ENCODE peak calls at places on chromosomes 1 and 21, in four cellular contexts. One of them, this sample, is unnamed.

GRCh38 chr1:53079251-53079650 is 17.2 kb downstream of the PODN start:
- DNase-seq in GM12878: no peak
- DNase-seq in K562: no peak
- DNase-seq in HepG2: no peak
- DNase-seq in this sample: no peak

GRCh38 chr1:35544976-35545375 is 12.2 kb downstream of the KIAA0319L start:
- DNase-seq in GM12878: peak; percentile 50
- DNase-seq in K562: peak; percentile 83
- DNase-seq in HepG2: peak; percentile 85
- DNase-seq in this sample: peak; percentile 66

GRCh38 chr1:207755846-207756692 is 4.2 kb downstream of the CD46 start:
- DNase-seq in GM12878: no peak
- DNase-seq in K562: no peak
- DNase-seq in HepG2: no peak
- DNase-seq in this sample: no peak

GRCh38 chr1:108045370-108045950 is 80.5 kb upstream of the VAV3 start:
- DNase-seq in GM12878: no peak
- DNase-seq in K562: no peak
- DNase-seq in HepG2: no peak
- DNase-seq in this sample: no peak

GRCh38 chr1:65050735-65051134 is 84.4 kb upstream of the JAK1 start:
- DNase-seq in GM12878: no peak
- DNase-seq in K562: no peak
- DNase-seq in HepG2: no peak
- DNase-seq in this sample: no peak

GRCh38 chr1:235893840-235894239 is 27.1 kb upstream of the LYST start:
- DNase-seq in GM12878: no peak
- DNase-seq in K562: no peak
- DNase-seq in HepG2: peak; percentile 37
- DNase-seq in this sample: no peak

GRCh38 chr1:42260376-42261078 is 74.5 kb downstream of the FOXJ3 start:
- DNase-seq in GM12878: peak; percentile 21
- DNase-seq in K562: no peak
- DNase-seq in HepG2: no peak
- DNase-seq in this sample: no peak

GRCh38 chr1:59445040-59445439 is 148.1 kb downstream of the FGGY start:
- DNase-seq in GM12878: no peak
- DNase-seq in K562: no peak
- DNase-seq in HepG2: no peak
- DNase-seq in this sample: no peak

GRCh38 chr21:31111093-31111492 is 72.8 kb upstream of the KRTAP19-8 start:
- DNase-seq in GM12878: no peak
- DNase-seq in K562: no peak
- DNase-seq in HepG2: no peak
- DNase-seq in this sample: no peak

GRCh38 chr21:37357691-37358090 is 8.9 kb upstream of the DYRK1A start:
- DNase-seq in GM12878: no peak
- DNase-seq in K562: no peak
- DNase-seq in HepG2: no peak
- DNase-seq in this sample: no peak

GRCh38 chr1:119676571-119677206 is 28.6 kb upstream of the ZNF697 start:
- DNase-seq in GM12878: no peak
- DNase-seq in K562: no peak
- DNase-seq in HepG2: no peak
- DNase-seq in this sample: no peak

GRCh38 chr1:119680723-119681122 is 31.0 kb upstream of the PHGDH start:
- DNase-seq in GM12878: no peak
- DNase-seq in K562: no peak
- DNase-seq in HepG2: no peak
- DNase-seq in this sample: no peak

GRCh38 chr1:119681560-119681959 is 30.2 kb upstream of the PHGDH start:
- DNase-seq in GM12878: no peak
- DNase-seq in K562: no peak
- DNase-seq in HepG2: no peak
- DNase-seq in this sample: no peak

GRCh38 chr1:119680193-119680592 is 31.5 kb upstream of the PHGDH start:
- DNase-seq in GM12878: no peak
- DNase-seq in K562: no peak
- DNase-seq in HepG2: no peak
- DNase-seq in this sample: no peak

GRCh38 chr1:119679223-119679622 is 31.2 kb upstream of the ZNF697 start:
- DNase-seq in GM12878: no peak
- DNase-seq in K562: no peak
- DNase-seq in HepG2: no peak
- DNase-seq in this sample: peak; percentile 19
- TF ChIP-seq USF2 in GM12878: no peak
- TF ChIP-seq USF2 in K562: no peak
- TF ChIP-seq USF2 in HepG2: no peak
- TF ChIP-seq USF2 in this sample: no peak

GRCh38 chr1:204254031-204254661 is 40.4 kb upstream of the GOLT1A start:
- DNase-seq in GM12878: no peak
- DNase-seq in K562: no peak
- DNase-seq in HepG2: peak; percentile 97
- DNase-seq in this sample: no peak
- TF ChIP-seq CBFB in GM12878: no peak
- TF ChIP-seq CBFB in K562: no peak
- TF ChIP-seq CBFB in HepG2: no peak
- TF ChIP-seq CBFB in this sample: no peak

GRCh38 chr1:233081686-233082085 is 131.3 kb downstream of the NTPCR start:
- DNase-seq in GM12878: no peak
- DNase-seq in K562: no peak
- DNase-seq in HepG2: no peak
- DNase-seq in this sample: no peak
- TF ChIP-seq USF2 in GM12878: no peak
- TF ChIP-seq USF2 in K562: no peak
- TF ChIP-seq USF2 in HepG2: no peak
- TF ChIP-seq USF2 in this sample: no peak

DNA sequence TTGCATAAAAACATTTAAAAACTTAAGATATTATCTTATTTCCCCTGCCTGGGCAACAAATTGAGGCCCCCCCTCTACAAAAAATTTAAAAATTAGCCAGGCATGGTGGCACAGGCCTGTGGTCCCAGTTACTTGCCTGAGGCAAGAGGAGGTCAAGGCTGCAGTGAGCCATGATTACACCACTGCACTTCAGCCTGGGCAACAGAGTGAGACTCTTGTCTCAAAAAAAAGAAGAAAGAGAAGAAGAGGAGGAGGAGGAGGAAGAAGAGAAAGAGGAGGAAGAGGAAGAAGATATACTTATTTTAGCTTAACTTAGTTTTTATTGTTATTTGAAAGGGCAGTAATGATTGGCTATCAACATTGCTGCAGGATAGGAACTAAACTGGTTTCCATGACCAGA is 73.8 kb upstream of the IPO9 start:
- DNase-seq in GM12878: no peak
- DNase-seq in K562: no peak
- DNase-seq in HepG2: no peak
- DNase-seq in this sample: no peak
- TF ChIP-seq CBFB in GM12878: no peak
- TF ChIP-seq CBFB in K562: no peak
- TF ChIP-seq CBFB in HepG2: no peak
- TF ChIP-seq CBFB in this sample: no peak

DNA sequence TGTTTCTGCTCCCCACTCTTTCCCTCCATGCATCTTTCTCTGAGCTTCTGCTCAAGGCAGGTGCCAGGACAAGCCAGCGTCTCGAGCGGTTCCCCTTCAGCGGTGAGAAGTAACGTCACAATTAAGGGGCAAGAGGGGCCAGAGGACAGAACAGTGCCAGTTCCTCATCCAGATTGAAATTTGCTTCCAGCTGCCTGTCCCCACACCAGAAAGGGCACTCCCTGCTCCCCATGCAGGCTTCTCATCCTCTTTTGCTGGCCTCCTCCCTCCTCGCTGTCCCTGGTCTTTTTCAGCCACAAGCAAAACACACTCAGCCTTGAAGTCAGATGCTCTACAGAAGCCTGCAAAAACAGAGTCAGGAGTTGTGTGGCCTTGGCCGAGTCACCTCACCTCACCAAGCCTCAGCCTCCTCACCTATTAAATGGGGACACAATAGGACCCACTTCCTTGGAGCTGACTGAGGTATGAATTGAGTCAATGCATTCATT is 35.0 kb upstream of the ECE1 start:
- DNase-seq in GM12878: no peak
- DNase-seq in K562: no peak
- DNase-seq in HepG2: no peak
- DNase-seq in this sample: no peak
- TF ChIP-seq USF2 in GM12878: no peak
- TF ChIP-seq USF2 in K562: no peak
- TF ChIP-seq USF2 in HepG2: no peak
- TF ChIP-seq USF2 in this sample: no peak

GRCh38 chr1:206634365-206635079 is 814 bp upstream of the DYRK3 start:
- DNase-seq in GM12878: no peak
- DNase-seq in K562: peak; percentile 72
- DNase-seq in HepG2: peak; percentile 81
- DNase-seq in this sample: peak; percentile 90

GRCh38 chr1:206631085-206631509 is 4.2 kb upstream of the DYRK3 start:
- DNase-seq in GM12878: peak; percentile 60
- DNase-seq in K562: peak; percentile 90
- DNase-seq in HepG2: peak; percentile 78
- DNase-seq in this sample: peak; percentile 72

GRCh38 chr1:206635080-206635982 is at the start of gene DYRK3:
- DNase-seq in GM12878: peak; percentile 71
- DNase-seq in K562: peak; percentile 98
- DNase-seq in HepG2: peak; percentile 76
- DNase-seq in this sample: peak; percentile 97

GRCh38 chr1:206635983-206636354 is 633 bp downstream of the DYRK3 start:
- DNase-seq in GM12878: no peak
- DNase-seq in K562: no peak
- DNase-seq in HepG2: no peak
- DNase-seq in this sample: no peak

DNA sequence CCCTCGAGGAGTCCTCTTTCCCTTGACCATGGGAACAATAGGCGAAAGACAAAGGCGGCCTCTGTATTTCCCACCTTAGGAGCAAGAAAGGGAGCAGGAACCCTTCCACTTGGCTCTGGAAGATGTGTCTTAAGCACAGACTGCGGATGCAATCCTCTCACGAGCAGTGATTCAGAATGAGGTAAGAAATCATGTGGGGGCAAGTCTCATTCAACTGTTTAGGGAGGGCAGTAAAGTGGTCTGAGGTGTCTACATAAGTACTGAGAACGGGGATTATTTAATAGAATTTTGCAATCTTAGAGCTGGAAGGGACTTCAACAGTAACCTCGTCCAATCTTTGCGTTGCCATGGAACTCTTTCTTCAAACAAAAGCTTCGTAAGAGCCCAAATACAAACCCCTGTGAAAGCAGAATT is 1.6 kb upstream of the DYRK3 start:
- DNase-seq in GM12878: no peak
- DNase-seq in K562: no peak
- DNase-seq in HepG2: no peak
- DNase-seq in this sample: no peak
- TF ChIP-seq CBFB in GM12878: no peak
- TF ChIP-seq CBFB in K562: no peak
- TF ChIP-seq CBFB in HepG2: no peak
- TF ChIP-seq CBFB in this sample: no peak

GRCh38 chr1:239387304-239388231 is 1.2 kb downstream of the CHRM3 start:
- DNase-seq in GM12878: no peak
- DNase-seq in K562: no peak
- DNase-seq in HepG2: no peak
- DNase-seq in this sample: peak; percentile 41
- TF ChIP-seq USF2 in GM12878: no peak
- TF ChIP-seq USF2 in K562: no peak
- TF ChIP-seq USF2 in HepG2: no peak
- TF ChIP-seq USF2 in this sample: no peak

DNA sequence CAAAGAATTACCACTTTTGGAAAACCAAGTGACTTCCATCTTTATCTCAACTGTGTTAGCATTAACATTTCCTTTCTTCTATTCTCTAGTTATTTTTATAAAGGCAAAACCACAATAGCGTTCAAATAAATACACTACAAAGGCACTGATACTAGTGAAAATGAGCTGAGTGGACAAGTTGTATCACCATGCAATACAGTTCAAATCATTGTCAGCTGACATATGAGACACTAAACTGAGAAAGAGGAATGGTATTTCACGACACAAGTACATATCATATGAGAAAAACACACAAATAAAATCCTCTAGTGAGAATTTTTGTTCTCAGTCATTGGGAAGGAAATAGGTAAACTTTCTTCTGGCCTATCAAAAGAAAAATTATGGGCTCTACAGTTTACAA is 26.2 kb downstream of the ENAH start:
- DNase-seq in GM12878: no peak
- DNase-seq in K562: no peak
- DNase-seq in HepG2: no peak
- DNase-seq in this sample: no peak
- TF ChIP-seq CBFB in GM12878: no peak
- TF ChIP-seq CBFB in K562: no peak
- TF ChIP-seq CBFB in HepG2: no peak
- TF ChIP-seq CBFB in this sample: no peak

DNA sequence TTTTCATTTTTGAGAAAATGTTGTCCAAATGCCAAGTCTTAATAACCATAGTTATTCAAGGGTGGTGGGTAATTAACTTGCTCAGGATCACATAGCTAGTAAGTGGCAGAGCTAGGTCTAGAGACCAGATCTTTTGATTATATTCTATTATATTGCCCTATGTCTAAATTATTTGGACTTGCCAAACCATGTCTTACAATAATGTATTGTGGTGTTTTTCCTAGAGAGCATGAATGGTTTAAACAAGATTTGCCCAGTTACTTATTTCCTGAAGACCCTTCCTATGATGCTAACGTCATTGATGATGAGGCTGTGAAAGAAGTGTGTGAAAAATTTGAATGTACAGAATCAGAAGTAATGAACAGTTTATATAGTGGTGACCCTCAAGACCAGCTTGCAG is 58.6 kb downstream of the PRKAA2 start:
- DNase-seq in GM12878: no peak
- DNase-seq in K562: no peak
- DNase-seq in HepG2: no peak
- DNase-seq in this sample: no peak
- TF ChIP-seq USF2 in GM12878: no peak
- TF ChIP-seq USF2 in K562: no peak
- TF ChIP-seq USF2 in HepG2: no peak
- TF ChIP-seq USF2 in this sample: no peak

DNA sequence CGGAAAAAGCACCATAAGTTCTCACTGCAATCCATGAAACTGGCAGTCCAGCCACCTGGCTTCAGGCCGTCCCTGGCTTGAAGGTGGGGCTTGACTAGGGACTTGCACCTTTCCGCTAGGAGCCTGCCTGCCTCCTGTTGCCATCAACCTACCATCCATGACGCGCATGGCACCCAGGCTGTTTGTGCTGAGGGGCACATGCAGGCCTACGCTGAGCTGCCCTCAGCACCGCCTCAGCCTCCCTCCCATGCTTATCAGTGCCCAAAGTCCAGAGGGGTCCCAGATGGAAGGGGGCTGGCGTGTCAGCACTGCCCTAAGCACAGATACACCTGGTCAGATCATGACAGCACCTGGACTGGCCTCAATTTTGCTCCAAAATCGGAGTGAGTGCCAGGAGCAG is 190.2 kb upstream of the LYPLAL1 start:
- DNase-seq in GM12878: no peak
- DNase-seq in K562: no peak
- DNase-seq in HepG2: no peak
- DNase-seq in this sample: no peak
- TF ChIP-seq CBFB in GM12878: no peak
- TF ChIP-seq CBFB in K562: no peak
- TF ChIP-seq CBFB in HepG2: no peak
- TF ChIP-seq CBFB in this sample: no peak